ENCODE peak calls at places on chromosomes 2 and 18, in ten cellular contexts. D is stimulated activated CD4-positive, alpha-beta T cell treated with anti-CD3 and anti-CD28 coated beads, Interleukin-1b, Interleukin-23, amount 100 ng/mL, for 24 hours; R is activated CD4-positive, alpha-beta memory T cell treated with anti-CD3 and anti-CD28 coated beads for 36 hours; W is CD4-positive, alpha-beta memory T cell; Z is ELR; L is astrocyte of the spinal cord; O is lung microvascular endothelial cell; B is activated naive CD4-positive, alpha-beta T cell; A is adipocyte; H is activated CD8-positive, alpha-beta T cell treated with anti-CD3 and anti-CD28 coated beads for 36 hours. U is an unnamed sample.

GRCh38 chr2:110216803-110217202 is 4.5 kb upstream of the MTLN start:
- DNase-seq in D (no peak), R (no peak), W (no peak), Z (no peak), L (no peak), O (no peak), B (no peak), A (no peak), H (no peak), U (no peak)

GRCh38 chr2:19801367-19802087 is 100.3 kb downstream of the TTC32 start:
- DNase-seq in D (no peak), R (no peak), W (no peak), Z (peak), L (peak), O (peak), B (no peak), A (peak), H (no peak), U (peak)

GRCh38 chr2:170022692-170023091 is 155.3 kb upstream of the MYO3B start:
- DNase-seq in D (no peak), R (no peak), W (no peak), Z (peak), L (peak), O (no peak), B (no peak), A (peak), H (no peak), U (peak)

GRCh38 chr2:199807966-199808365 is 43.0 kb downstream of the FTCDNL1 start:
- DNase-seq in D (no peak), R (no peak), W (no peak), Z (no peak), L (no peak), O (no peak), B (no peak), A (no peak), H (no peak), U (no peak)

GRCh38 chr2:215751200-215751910 is 262.0 kb downstream of the MREG start:
- DNase-seq in D (no peak), R (no peak), W (no peak), Z (peak), L (peak), O (no peak), B (no peak), A (peak), H (no peak), U (peak)

GRCh38 chr2:222835142-222835822 is 25.6 kb upstream of the ACSL3 start:
- DNase-seq in D (no peak), R (no peak), W (no peak), Z (peak), L (no peak), O (peak), B (no peak), A (no peak), H (no peak), U (no peak)

GRCh38 chr2:19176172-19176852 is 182.1 kb downstream of the OSR1 start:
- DNase-seq in D (no peak), R (no peak), W (no peak), Z (no peak), L (no peak), O (no peak), B (no peak), A (no peak), H (no peak), U (no peak)

GRCh38 chr2:126831234-126832005 is 67.3 kb upstream of the TEX51 start:
- DNase-seq in D (no peak), R (no peak), W (no peak), Z (peak), L (no peak), O (peak), B (no peak), A (no peak), H (no peak), U (peak)

GRCh38 chr2:120914839-120915521 is 179.3 kb downstream of the GLI2 start:
- DNase-seq in D (no peak), R (no peak), W (no peak), Z (peak), L (peak), O (peak), B (no peak), A (peak), H (no peak), U (peak)

GRCh38 chr2:3655871-3656761 is 1.9 kb upstream of the ALLC start:
- DNase-seq in D (no peak), R (no peak), W (no peak), Z (no peak), L (no peak), O (no peak), B (no peak), A (no peak), H (no peak), U (no peak)

GRCh38 chr2:158805936-158806335 is 10.8 kb downstream of the DAPL1 start:
- DNase-seq in D (no peak), R (no peak), W (no peak), Z (no peak), L (no peak), O (no peak), B (no peak), A (no peak), H (no peak), U (no peak)

GRCh38 chr18:75548353-75548752 is 120.8 kb upstream of the SMIM21 start:
- DNase-seq in D (no peak), R (no peak), W (no peak), Z (no peak), L (no peak), O (no peak), B (no peak), A (no peak), H (peak), U (peak)

GRCh38 chr18:49655266-49656097 is 93.6 kb downstream of the LIPG start:
- DNase-seq in D (no peak), R (no peak), W (no peak), Z (no peak), L (no peak), O (no peak), B (no peak), A (no peak), H (no peak), U (no peak)

GRCh38 chr2:237418300-237418699 is 4.3 kb upstream of the COL6A3 start:
- DNase-seq in D (no peak), R (no peak), W (no peak), Z (no peak), L (no peak), O (no peak), B (no peak), A (peak), H (no peak), U (no peak)

U was measured in Daoy.